ENCODE peak calls at places on chromosome 15, in ten cellular contexts. T, I, Y, M, F, U, P, Q, K and N are unnamed samples.

GRCh38 chr15:47983533-47983932 is 137.3 kb upstream of the SLC24A5 start:
- DNase-seq in U (no peak), Q (no peak), Y (no peak), P (no peak), M (no peak), T (no peak), K (no peak), F (no peak), I (peak), N (no peak)

GRCh38 chr15:92655178-92655995 is at the start of gene FAM174B:
- DNase-seq in Y (no peak), Q (no peak), F (no peak), U (peak), K (peak), M (no peak), T (no peak), P (peak), I (peak), N (no peak)

GRCh38 chr15:67807836-67808235 is 17.5 kb upstream of the SKOR1 start:
- DNase-seq in U (no peak), T (no peak), P (no peak), Q (no peak), I (no peak), K (no peak), Y (no peak), F (no peak), M (no peak), N (no peak)

GRCh38 chr15:67327312-67327711 is 72.7 kb downstream of the IQCH start:
- DNase-seq in K (no peak), Q (no peak), I (no peak), M (no peak), U (no peak), F (no peak), T (no peak), P (no peak), Y (no peak), N (no peak)

GRCh38 chr15:60379466-60380274 is 18.1 kb downstream of the ANXA2 start:
- DNase-seq in K (no peak), Q (no peak), I (peak), M (no peak), P (peak), Y (peak), T (peak), U (peak), F (no peak), N (peak)

GRCh38 chr15:92636950-92637481 is 18.6 kb downstream of the FAM174B start:
- DNase-seq in M (peak), P (peak), K (no peak), Y (no peak), U (no peak), F (no peak), Q (no peak), I (no peak), T (no peak), N (no peak)

GRCh38 chr15:71443538-71443937 is 328.3 kb downstream of the THSD4 start:
- DNase-seq in P (peak), T (no peak), I (peak), Y (peak), U (peak), F (no peak), Q (peak), K (peak), M (peak), N (no peak)

GRCh38 chr15:95440712-95441111 is 889.8 kb upstream of the NR2F2 start:
- DNase-seq in P (peak), M (peak), Y (peak), Q (no peak), F (no peak), I (no peak), U (no peak), K (no peak), T (no peak), N (no peak)

GRCh38 chr15:50164458-50164857 is 17.5 kb upstream of the SLC27A2 start:
- DNase-seq in M (no peak), U (peak), I (no peak), Q (no peak), K (no peak), P (no peak), Y (peak), T (no peak), F (no peak), N (no peak)

GRCh38 chr15:86935841-86936240 is 856.2 kb downstream of the AGBL1 start:
- DNase-seq in M (no peak), I (no peak), Y (no peak), F (no peak), T (no peak), Q (no peak), K (no peak), U (no peak), P (no peak), N (no peak)

GRCh38 chr15:101470548-101471239 is 18.8 kb downstream of the PCSK6 start:
- DNase-seq in U (no peak), T (no peak), Y (no peak), Q (no peak), F (no peak), K (no peak), P (no peak), I (no peak), M (no peak), N (no peak)

GRCh38 chr15:78734441-78735064 is 76.7 kb downstream of the ADAMTS7 start:
- DNase-seq in K (no peak), Q (no peak), U (no peak), F (no peak), Y (no peak), P (no peak), T (no peak), M (no peak), I (no peak), N (no peak)

GRCh38 chr15:29392358-29392757 is 122.7 kb upstream of the NSMCE3 start:
- DNase-seq in Q (no peak), Y (no peak), M (no peak), K (no peak), U (no peak), I (no peak), P (no peak), T (no peak), F (no peak), N (no peak)

GRCh38 chr15:82044373-82045178 is 1.2 kb downstream of the MEX3B start:
- DNase-seq in K (peak), F (no peak), P (no peak), I (peak), M (peak), T (peak), Q (no peak), U (peak), Y (peak), N (no peak)

GRCh38 chr15:66883322-66883911 is 181.4 kb downstream of the SMAD6 start:
- DNase-seq in M (peak), T (peak), F (no peak), I (peak), Q (no peak), U (peak), Y (peak), P (peak), K (peak), N (peak)

GRCh38 chr15:68868296-68868695 is 47.6 kb upstream of the ANP32A start:
- DNase-seq in Q (no peak), M (no peak), Y (no peak), K (no peak), F (no peak), I (no peak), P (no peak), U (no peak), T (no peak), N (no peak)

GRCh38 chr15:86183765-86184491 is 104.3 kb downstream of the AGBL1 start:
- DNase-seq in Q (no peak), Y (no peak), M (no peak), F (no peak), I (no peak), K (peak), P (no peak), T (no peak), U (no peak), N (no peak)

GRCh38 chr15:51629612-51630011 is 7.0 kb upstream of the DMXL2 start:
- DNase-seq in F (no peak), Q (no peak), Y (peak), I (peak), M (no peak), U (peak), P (no peak), T (no peak), K (no peak), N (no peak)

GRCh38 chr15:85706779-85707518 is 87.8 kb downstream of the KLHL25 start:
- DNase-seq in U (peak), I (peak), F (no peak), Q (peak), Y (peak), K (no peak), T (no peak), P (no peak), M (peak), N (no peak)

GRCh38 chr15:67776600-67776999 is 48.7 kb upstream of the SKOR1 start:
- DNase-seq in M (no peak), Q (no peak), K (no peak), Y (peak), T (no peak), F (no peak), P (no peak), U (no peak), I (peak), N (no peak)

GRCh38 chr15:37009288-37009687 is 91.1 kb downstream of the MEIS2 start:
- DNase-seq in F (no peak), T (no peak), M (no peak), Y (no peak), P (no peak), U (no peak), I (peak), Q (no peak), K (no peak), N (no peak)

GRCh38 chr15:79849789-79850188 is 47.0 kb downstream of the MTHFS start:
- DNase-seq in U (peak), I (peak), K (no peak), Q (peak), F (no peak), Y (peak), P (peak), T (no peak), M (no peak), N (no peak)

GRCh38 chr15:65344214-65344908 is 33.4 kb downstream of the IGDCC3 start:
- DNase-seq in Y (no peak), Q (no peak), M (no peak), P (no peak), T (no peak), F (no peak), I (no peak), U (no peak), K (no peak), N (no peak)

GRCh38 chr15:67564590-67565345 is 22.3 kb downstream of the MAP2K5 start:
- DNase-seq in U (peak), I (peak), Q (no peak), Y (peak), T (no peak), F (peak), K (no peak), M (no peak), P (no peak), N (no peak)

GRCh38 chr15:96352594-96353377 is 22.3 kb downstream of the NR2F2 start:
- DNase-seq in F (no peak), K (no peak), M (no peak), I (peak), Y (peak), U (no peak), T (no peak), P (no peak), Q (no peak), N (no peak)

GRCh38 chr15:72063186-72063585 is 54.8 kb downstream of the MYO9A start:
- DNase-seq in Y (peak), U (peak), T (no peak), M (no peak), Q (no peak), F (no peak), I (peak), P (no peak), K (no peak), N (no peak)

GRCh38 chr15:76964157-76964556 is 30.8 kb upstream of the PSTPIP1 start:
- DNase-seq in K (no peak), I (peak), F (no peak), T (no peak), U (peak), Q (no peak), Y (peak), M (no peak), P (no peak), N (no peak)

GRCh38 chr15:67832031-67832551 is 6.8 kb downstream of the SKOR1 start:
- DNase-seq in Y (peak), U (peak), Q (peak), K (no peak), F (no peak), T (no peak), M (no peak), P (no peak), I (peak), N (no peak)

GRCh38 chr15:66897381-66897780 is 168.0 kb upstream of the SMAD3 start:
- DNase-seq in Y (no peak), T (no peak), P (no peak), I (no peak), F (no peak), U (no peak), M (no peak), K (no peak), Q (no peak), N (no peak)

GRCh38 chr15:36912311-36912712 is 188.0 kb downstream of the MEIS2 start:
- DNase-seq in F (no peak), Y (peak), U (peak), P (no peak), K (no peak), Q (no peak), I (peak), M (no peak), T (no peak), N (no peak)

GRCh38 chr15:39580630-39581500 is at the start of gene THBS1:
- DNase-seq in Q (no peak), T (peak), P (peak), I (peak), Y (peak), F (no peak), U (peak), M (peak), K (peak), N (peak)

GRCh38 chr15:60017538-60018199 is 13.6 kb downstream of the FOXB1 start:
- DNase-seq in M (no peak), Y (peak), Q (no peak), U (peak), T (no peak), F (no peak), I (peak), K (no peak), P (no peak), N (no peak)

GRCh38 chr15:66647358-66647757 is 54.7 kb upstream of the SMAD6 start:
- DNase-seq in P (peak), F (no peak), K (no peak), M (no peak), I (peak), T (no peak), Y (no peak), Q (no peak), U (peak), N (no peak)

GRCh38 chr15:87844031-87844430 is 412.5 kb downstream of the NTRK3 start:
- DNase-seq in U (no peak), F (no peak), M (no peak), K (no peak), I (no peak), Q (no peak), T (no peak), P (no peak), Y (no peak), N (no peak)

GRCh38 chr15:79549196-79549595 is 117.1 kb downstream of the MINAR1 start:
- DNase-seq in M (no peak), P (no peak), K (no peak), I (no peak), U (no peak), F (no peak), T (no peak), Y (no peak), Q (no peak), N (no peak)

GRCh38 chr15:92955706-92956105 is 55.6 kb downstream of the CHD2 start:
- DNase-seq in P (no peak), I (no peak), Y (no peak), Q (no peak), M (no peak), T (no peak), K (no peak), F (no peak), U (no peak), N (no peak)

GRCh38 chr15:92051726-92052125 is 198.2 kb downstream of the SLCO3A1 start:
- DNase-seq in T (no peak), P (no peak), I (no peak), U (no peak), K (no peak), M (no peak), Q (no peak), F (no peak), Y (no peak), N (no peak)

GRCh38 chr15:33612721-33613304 is 302.0 kb downstream of the RYR3 start:
- DNase-seq in T (no peak), Q (no peak), Y (peak), F (no peak), M (no peak), U (peak), I (no peak), P (no peak), K (no peak), N (no peak)

DNA sequence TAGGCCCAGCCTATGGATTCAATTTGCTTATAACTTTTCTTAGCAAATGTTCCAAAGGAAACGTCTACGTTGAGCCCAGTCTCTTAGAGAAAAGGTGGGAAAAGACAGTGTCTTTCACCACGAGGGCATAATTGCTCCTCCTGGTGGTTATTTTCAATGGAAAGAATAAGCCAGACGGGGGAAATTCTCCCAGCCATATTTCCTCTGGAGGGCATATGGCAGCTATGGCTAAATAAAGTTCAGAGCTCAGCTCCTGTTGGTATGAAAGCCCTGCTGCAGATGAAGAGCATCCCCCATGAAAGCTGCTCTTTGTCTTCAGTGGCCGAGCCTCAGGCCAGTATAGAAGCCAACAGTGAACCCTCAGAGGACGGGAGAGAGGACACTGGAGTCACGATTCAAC is 297.9 kb downstream of the RYR3 start:
- DNase-seq in I (no peak), U (no peak), T (no peak), M (no peak), K (no peak), Y (no peak), F (no peak), P (no peak), Q (no peak), N (no peak)
- TF ChIP-seq CTCF in I (peak), U (no peak), T (peak), M (peak), K (no peak), Y (peak), F (no peak), P (peak), Q (peak), N (peak)

DNA sequence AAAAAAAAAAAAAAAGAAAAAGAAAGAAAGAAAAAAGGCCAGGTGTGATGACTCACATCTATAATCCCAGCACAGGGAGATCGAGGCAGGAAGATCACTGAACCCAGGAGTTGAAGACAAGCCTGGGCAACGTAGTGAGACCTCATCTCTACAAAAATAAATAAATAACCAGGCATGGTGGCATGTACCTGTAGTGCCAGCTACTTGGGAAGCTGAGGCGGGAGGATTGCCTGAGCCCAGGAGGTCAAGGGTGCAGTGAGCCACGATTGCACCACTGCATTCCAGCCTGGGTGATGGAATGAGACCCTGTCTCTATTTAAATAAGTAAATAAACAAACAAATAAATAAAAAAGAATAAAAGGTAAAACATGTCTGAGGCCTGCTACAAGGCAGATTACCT is 39.3 kb upstream of the LACTB start:
- DNase-seq in F (no peak), U (no peak), I (no peak), Q (no peak), K (no peak), T (no peak), Y (no peak), P (no peak), M (no peak), N (no peak)
- H3K4me3 ChIP-seq in F (no peak), U (no peak), I (no peak), Q (no peak), K (no peak), T (no peak), Y (no peak), P (no peak), M (no peak), N (no peak)

GRCh38 chr15:34721802-34722795 is 32.7 kb downstream of the GJD2 start:
- DNase-seq in U (peak), M (peak), I (peak), Q (no peak), P (peak), K (peak), F (no peak), T (peak), Y (peak), N (peak)
- TF ChIP-seq CTCF in U (peak), M (no peak), I (peak), Q (no peak), P (no peak), K (no peak), F (no peak), T (no peak), Y (no peak), N (peak)

GRCh38 chr15:52649686-52650085 is 29.5 kb downstream of the ATOSA start:
- DNase-seq in P (no peak), T (no peak), Q (no peak), I (peak), Y (peak), U (peak), F (no peak), K (no peak), M (no peak), N (no peak)

GRCh38 chr15:52652286-52652685 is 26.9 kb downstream of the ATOSA start:
- DNase-seq in U (no peak), T (no peak), P (no peak), F (no peak), I (no peak), K (no peak), Q (no peak), M (no peak), Y (no peak), N (no peak)

GRCh38 chr15:52652984-52653383 is 26.2 kb downstream of the ATOSA start:
- DNase-seq in Q (no peak), M (no peak), P (no peak), K (no peak), T (peak), Y (peak), I (peak), F (no peak), U (peak), N (peak)

GRCh38 chr15:52651868-52652267 is 27.3 kb downstream of the ATOSA start:
- DNase-seq in Q (no peak), U (peak), I (peak), Y (peak), F (no peak), T (peak), K (peak), M (peak), P (peak), N (peak)

GRCh38 chr15:52651114-52651513 is 28.1 kb downstream of the ATOSA start:
- DNase-seq in M (no peak), K (no peak), U (no peak), T (no peak), I (no peak), P (no peak), F (no peak), Q (no peak), Y (no peak), N (no peak)
- H3K4me3 ChIP-seq in M (no peak), K (peak), U (no peak), T (peak), I (peak), P (no peak), F (no peak), Q (no peak), Y (no peak), N (no peak)

DNA sequence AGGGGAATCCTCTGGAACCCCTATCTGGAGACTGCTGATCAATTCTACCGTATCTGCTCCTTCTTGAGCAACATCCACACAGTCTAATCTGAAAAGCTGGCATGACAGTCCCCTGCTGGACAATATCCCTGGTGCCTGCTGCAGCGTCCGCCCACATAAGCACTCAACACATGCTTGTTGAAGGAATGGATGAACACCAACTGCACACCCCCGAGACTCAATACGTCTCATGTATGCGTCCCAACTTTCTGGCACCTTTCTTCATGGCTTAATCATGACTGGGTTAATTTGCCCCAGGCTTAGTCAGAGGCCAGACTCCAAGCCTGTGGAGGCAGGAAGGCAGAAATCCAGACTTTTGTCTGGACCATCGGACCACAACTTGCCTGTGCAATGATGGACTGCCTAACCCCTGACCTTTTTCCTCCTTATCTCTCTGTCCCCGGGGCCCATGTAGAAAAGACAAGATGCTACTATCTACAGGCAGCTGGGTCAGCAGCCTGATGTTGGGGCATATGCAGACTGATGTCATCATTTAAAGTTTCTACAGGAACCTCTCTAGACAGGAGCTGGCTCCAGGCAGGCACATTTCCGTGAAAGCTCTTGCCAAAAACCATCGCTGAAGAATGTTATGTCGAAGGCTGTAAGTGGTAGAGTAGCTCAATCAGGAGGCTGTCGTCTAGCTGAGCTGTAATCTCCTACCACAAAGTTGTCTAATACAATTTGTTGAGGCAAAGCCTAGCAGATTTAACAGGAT is 114.1 kb upstream of the TPM1 start:
- DNase-seq in T (peak), I (peak), K (no peak), Q (no peak), P (no peak), U (peak), Y (peak), M (no peak), F (no peak), N (peak)
- TF ChIP-seq CTCF in T (peak), I (peak), K (no peak), Q (no peak), P (no peak), U (peak), Y (peak), M (no peak), F (no peak), N (peak)

GRCh38 chr15:56942118-56942517 is 23.7 kb downstream of the TCF12 start:
- DNase-seq in Q (no peak), K (no peak), T (no peak), F (no peak), M (no peak), P (no peak), I (no peak), Y (no peak), U (no peak), N (no peak)
- H3K4me3 ChIP-seq in Q (no peak), K (no peak), T (no peak), F (no peak), M (no peak), P (no peak), I (no peak), Y (no peak), U (no peak), N (no peak)